ENCODE peak calls at places on chromosomes 11 and 22, in seven cellular contexts. T is heart right ventricle; I is naive thymus-derived CD4-positive, alpha-beta T cell; U is transverse colon; L is fibroblast of lung; V is CD8-positive, alpha-beta memory T cell; J is mammary epithelial cell. Y is an unnamed sample.

GRCh38 chr11:72808415-72808814 is 5.8 kb upstream of the ATG16L2 start:
- DNase-seq in T (no peak), I (no peak), U (no peak), L (no peak), V (no peak), J (no peak), Y (no peak)

GRCh38 chr22:23503142-23503541 is 76.9 kb downstream of the IGLL1 start:
- DNase-seq in T (no peak), I (no peak), U (no peak), L (no peak), V (no peak), J (no peak), Y (no peak)

GRCh38 chr22:44132724-44133123 is 48.0 kb upstream of the PARVG start:
- DNase-seq in T (no peak), I (no peak), U (no peak), L (no peak), V (no peak), J (no peak), Y (no peak)

GRCh38 chr11:131195801-131196517 is 174.5 kb upstream of the NTM start:
- DNase-seq in T (peak), I (no peak), U (peak), L (peak), V (no peak), J (no peak), Y (no peak)

GRCh38 chr22:38572065-38572464 is 2.1 kb upstream of the DMC1 start:
- DNase-seq in T (peak), I (no peak), U (peak), L (peak), V (no peak), J (peak), Y (no peak)

GRCh38 chr22:37169947-37170688 is 17.9 kb downstream of the C1QTNF6 start:
- DNase-seq in T (no peak), I (no peak), U (no peak), L (no peak), V (no peak), J (no peak), Y (no peak)

GRCh38 chr22:35961480-35961902 is 67.1 kb downstream of the RBFOX2 start:
- DNase-seq in T (peak), I (no peak), U (no peak), L (peak), V (no peak), J (no peak), Y (no peak)

GRCh38 chr22:29883045-29883830 is at the start of gene MTMR3:
- DNase-seq in T (peak), I (peak), U (peak), L (peak), V (peak), J (peak), Y (peak)

GRCh38 chr22:27115816-27116256 is 458.4 kb downstream of the MIAT start:
- DNase-seq in T (no peak), I (no peak), U (no peak), L (no peak), V (no peak), J (peak), Y (no peak)

GRCh38 chr22:17112491-17113042 is 8.6 kb downstream of the TMEM121B start:
- DNase-seq in T (no peak), I (no peak), U (no peak), L (no peak), V (no peak), J (no peak), Y (no peak)

GRCh38 chr22:40857309-40857851 is 432 bp downstream of the XPNPEP3 start:
- DNase-seq in T (no peak), I (no peak), U (no peak), L (peak), V (no peak), J (peak), Y (no peak)

GRCh38 chr11:96316869-96317268 is 26.1 kb downstream of the MAML2 start:
- DNase-seq in T (no peak), I (no peak), U (no peak), L (no peak), V (no peak), J (no peak), Y (no peak)

GRCh38 chr22:41979423-41980250 is 10.4 kb downstream of the SEPTIN3 start:
- DNase-seq in T (no peak), I (no peak), U (no peak), L (no peak), V (no peak), J (no peak), Y (no peak)

GRCh38 chr11:2802389-2803185 is 83.0 kb downstream of the CDKN1C start:
- DNase-seq in T (no peak), I (no peak), U (peak), L (no peak), V (no peak), J (no peak), Y (no peak)

GRCh38 chr22:38034278-38034882 is 22.8 kb upstream of the PICK1 start:
- DNase-seq in T (peak), I (no peak), U (peak), L (peak), V (no peak), J (peak), Y (peak)

GRCh38 chr11:73257342-73258103 is 14.6 kb upstream of the P2RY6 start:
- DNase-seq in T (no peak), I (no peak), U (no peak), L (peak), V (no peak), J (peak), Y (peak)

GRCh38 chr22:27647540-27647939 is 154.0 kb downstream of the MN1 start:
- DNase-seq in T (no peak), I (no peak), U (no peak), L (no peak), V (no peak), J (no peak), Y (no peak)

GRCh38 chr22:44092636-44093220 is 68.6 kb downstream of the PARVB start:
- DNase-seq in T (no peak), I (no peak), U (no peak), L (no peak), V (no peak), J (no peak), Y (no peak)

GRCh38 chr11:68010058-68011041 is at the start of gene ALDH3B1:
- DNase-seq in T (peak), I (no peak), U (peak), L (peak), V (no peak), J (peak), Y (no peak)

GRCh38 chr22:20230777-20231420 is 37.2 kb downstream of the RTN4R start:
- DNase-seq in T (no peak), I (no peak), U (no peak), L (no peak), V (no peak), J (no peak), Y (no peak)

GRCh38 chr11:43706631-43707030 is 26.1 kb downstream of the HSD17B12 start:
- DNase-seq in T (no peak), I (no peak), U (no peak), L (no peak), V (no peak), J (no peak), Y (no peak)

GRCh38 chr11:124172599-124172998 is 10.5 kb upstream of the OR10D3 start:
- DNase-seq in T (no peak), I (no peak), U (no peak), L (no peak), V (no peak), J (no peak), Y (no peak)
- H3K27ac ChIP-seq in T (no peak), I (no peak), U (no peak), L (no peak), V (no peak), J (no peak), Y (no peak)

GRCh38 chr11:100631316-100631715 is 55.8 kb upstream of the ARHGAP42 start:
- DNase-seq in T (no peak), I (no peak), U (no peak), L (no peak), V (no peak), J (no peak), Y (no peak)
- H3K27ac ChIP-seq in T (no peak), I (no peak), U (peak), L (no peak), V (no peak), J (no peak), Y (no peak)

DNA sequence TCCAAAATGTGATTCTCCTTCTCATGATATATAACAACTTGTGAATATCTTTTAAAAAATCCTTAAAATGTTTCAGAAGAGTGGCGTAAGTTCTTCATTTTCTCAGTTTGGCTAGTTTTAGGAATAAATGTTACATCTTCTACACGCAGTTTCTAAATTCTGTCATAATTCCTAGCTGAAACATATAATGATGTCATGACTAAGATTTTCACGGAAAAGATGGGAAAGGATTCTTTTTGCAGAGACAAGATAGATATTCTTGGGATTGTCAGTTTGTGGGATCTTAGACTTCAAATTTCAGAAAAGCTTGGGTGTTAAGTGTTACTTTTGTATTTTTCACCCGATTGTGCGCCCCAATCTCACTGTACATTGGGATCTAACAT is 1.7 kb downstream of the EED start:
- DNase-seq in T (no peak), I (no peak), U (no peak), L (peak), V (no peak), J (no peak), Y (no peak)
- H3K27ac ChIP-seq in T (no peak), I (no peak), U (peak), L (no peak), V (peak), J (peak), Y (no peak)

GRCh38 chr11:65833297-65834030 is at the start of gene SNX32:
- DNase-seq in T (peak), I (peak), U (peak), L (peak), V (peak), J (peak), Y (peak)
- H3K27ac ChIP-seq in T (no peak), I (peak), U (peak), L (no peak), V (no peak), J (no peak), Y (no peak)

GRCh38 chr11:125072961-125073590 is 10.0 kb downstream of the SLC37A2 start:
- DNase-seq in T (no peak), I (no peak), U (no peak), L (no peak), V (no peak), J (no peak), Y (no peak)
- H3K27ac ChIP-seq in T (no peak), I (no peak), U (peak), L (no peak), V (no peak), J (no peak), Y (no peak)

DNA sequence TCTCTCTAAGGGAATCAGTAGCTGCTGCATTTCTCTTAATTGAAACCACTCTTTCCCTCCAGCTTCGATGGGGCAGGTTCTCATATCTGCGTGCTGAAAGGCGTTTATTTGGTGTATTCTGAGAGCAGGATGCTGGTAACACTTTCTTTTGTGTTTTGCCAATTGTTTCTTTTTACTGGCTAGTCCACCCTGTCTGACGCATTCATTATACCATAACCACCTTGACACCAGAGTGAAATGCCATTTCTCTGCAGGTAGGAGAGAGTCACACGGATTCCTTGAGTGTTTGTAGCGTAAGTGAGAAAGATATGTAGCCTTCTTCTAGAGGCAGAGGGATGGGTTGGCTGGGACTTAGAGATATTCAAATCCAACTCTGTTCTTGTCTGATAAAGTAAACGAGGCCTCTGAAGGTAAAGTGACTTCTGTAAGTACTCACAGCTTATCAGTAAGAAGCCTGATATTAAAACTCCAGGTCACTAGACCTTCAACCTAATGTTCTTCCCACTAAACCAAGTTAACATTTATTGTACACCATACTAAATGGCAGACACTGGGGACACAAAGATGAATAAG is 21.4 kb downstream of the CD44 start:
- DNase-seq in T (no peak), I (peak), U (no peak), L (no peak), V (no peak), J (no peak), Y (no peak)
- H3K27ac ChIP-seq in T (no peak), I (peak), U (peak), L (no peak), V (peak), J (no peak), Y (peak)

GRCh38 chr22:49938565-49939136 is 20.2 kb downstream of the CRELD2 start:
- DNase-seq in T (no peak), I (no peak), U (no peak), L (no peak), V (no peak), J (no peak), Y (no peak)
- H3K27ac ChIP-seq in T (no peak), I (no peak), U (peak), L (no peak), V (no peak), J (no peak), Y (no peak)

DNA sequence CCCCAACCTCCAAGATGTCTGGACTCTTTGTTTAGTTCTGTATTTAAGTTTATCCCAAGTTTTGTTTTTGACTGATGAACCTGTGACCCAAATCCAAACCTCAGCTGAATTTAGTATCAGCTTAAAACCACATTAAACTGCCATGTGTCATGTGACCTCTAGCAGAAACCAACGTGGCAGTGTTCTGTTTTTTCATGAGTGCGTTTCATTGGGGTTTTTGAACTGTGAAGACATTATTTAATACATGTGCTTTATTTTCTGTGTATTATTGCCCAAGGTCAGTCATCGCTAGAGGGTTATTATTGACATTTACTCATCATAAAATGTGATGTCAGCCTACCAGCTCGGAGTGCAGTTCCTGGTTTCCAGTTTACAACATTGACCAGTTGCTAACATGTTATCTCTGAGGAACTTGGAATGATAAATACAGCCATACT is 1.8 kb downstream of the TLCD5 start:
- DNase-seq in T (no peak), I (no peak), U (no peak), L (peak), V (no peak), J (no peak), Y (no peak)
- H3K27ac ChIP-seq in T (peak), I (no peak), U (peak), L (peak), V (no peak), J (no peak), Y (no peak)

GRCh38 chr11:86996953-86997570 is 40.7 kb upstream of the TMEM135 start:
- DNase-seq in T (no peak), I (no peak), U (no peak), L (no peak), V (no peak), J (no peak), Y (no peak)
- H3K27ac ChIP-seq in T (no peak), I (no peak), U (no peak), L (no peak), V (no peak), J (no peak), Y (no peak)

DNA sequence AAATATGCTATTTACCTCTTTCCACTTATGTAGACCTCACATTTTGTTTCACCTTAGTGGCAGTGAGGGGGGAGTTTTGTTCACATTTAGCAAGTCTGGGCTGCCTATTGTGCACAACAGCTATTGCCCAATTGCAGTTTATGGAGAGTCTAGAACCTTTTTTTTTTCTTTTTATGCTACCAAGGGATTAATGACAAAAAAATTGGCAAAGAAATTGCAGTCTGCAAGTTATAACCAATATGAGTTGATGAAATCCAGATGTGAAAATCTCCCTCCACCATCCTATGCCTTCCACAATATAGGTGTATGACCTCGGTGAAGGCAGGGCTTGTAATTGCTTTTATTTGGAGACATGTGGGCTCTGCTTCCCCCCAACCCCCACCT is 120.6 kb upstream of the SLC5A12 start:
- DNase-seq in T (no peak), I (no peak), U (no peak), L (peak), V (no peak), J (no peak), Y (no peak)
- H3K27ac ChIP-seq in T (peak), I (no peak), U (peak), L (peak), V (no peak), J (no peak), Y (peak)